ENCODE peak calls at places on chromosome 1, in four cellular contexts. One of them, this sample, is unnamed.

GRCh38 chr1:91689586-91690481 is 189.2 kb downstream of the CDC7 start:
- DNase-seq in AG10803: no peak
- DNase-seq in omental fat pad: no peak
- DNase-seq in tibial nerve: no peak
- DNase-seq in this sample: no peak

GRCh38 chr1:160078392-160079195 is 2.7 kb upstream of the KCNJ9 start:
- DNase-seq in AG10803: no peak
- DNase-seq in tibial nerve: no peak
- DNase-seq in omental fat pad: no peak
- DNase-seq in this sample: no peak

GRCh38 chr1:228344631-228345072 is 62.0 kb downstream of the TRIM11 start:
- DNase-seq in tibial nerve: no peak
- DNase-seq in omental fat pad: no peak
- DNase-seq in AG10803: no peak
- DNase-seq in this sample: peak

GRCh38 chr1:3355894-3356826 is 98.3 kb upstream of the ARHGEF16 start:
- DNase-seq in omental fat pad: no peak
- DNase-seq in AG10803: no peak
- DNase-seq in tibial nerve: no peak
- DNase-seq in this sample: no peak

GRCh38 chr1:23286401-23286800 is 57.7 kb downstream of the HNRNPR start:
- DNase-seq in tibial nerve: no peak
- DNase-seq in omental fat pad: no peak
- DNase-seq in AG10803: peak
- DNase-seq in this sample: no peak

GRCh38 chr1:8370928-8371327 is 53.0 kb downstream of the SLC45A1 start:
- DNase-seq in tibial nerve: no peak
- DNase-seq in omental fat pad: no peak
- DNase-seq in AG10803: peak
- DNase-seq in this sample: no peak

GRCh38 chr1:241641748-241642592 is 1.8 kb upstream of the CHML start:
- DNase-seq in AG10803: peak
- DNase-seq in tibial nerve: no peak
- DNase-seq in omental fat pad: no peak
- DNase-seq in this sample: no peak

GRCh38 chr1:9231648-9232332 is 2.8 kb upstream of the H6PD start:
- DNase-seq in omental fat pad: no peak
- DNase-seq in tibial nerve: no peak
- DNase-seq in AG10803: no peak
- DNase-seq in this sample: no peak

GRCh38 chr1:223792046-223792445 is 53.7 kb downstream of the TP53BP2 start:
- DNase-seq in omental fat pad: no peak
- DNase-seq in AG10803: peak
- DNase-seq in tibial nerve: no peak
- DNase-seq in this sample: no peak

GRCh38 chr1:202343652-202344349 is 2.1 kb upstream of the UBE2T start:
- DNase-seq in tibial nerve: no peak
- DNase-seq in AG10803: peak
- DNase-seq in omental fat pad: no peak
- DNase-seq in this sample: no peak

DNA sequence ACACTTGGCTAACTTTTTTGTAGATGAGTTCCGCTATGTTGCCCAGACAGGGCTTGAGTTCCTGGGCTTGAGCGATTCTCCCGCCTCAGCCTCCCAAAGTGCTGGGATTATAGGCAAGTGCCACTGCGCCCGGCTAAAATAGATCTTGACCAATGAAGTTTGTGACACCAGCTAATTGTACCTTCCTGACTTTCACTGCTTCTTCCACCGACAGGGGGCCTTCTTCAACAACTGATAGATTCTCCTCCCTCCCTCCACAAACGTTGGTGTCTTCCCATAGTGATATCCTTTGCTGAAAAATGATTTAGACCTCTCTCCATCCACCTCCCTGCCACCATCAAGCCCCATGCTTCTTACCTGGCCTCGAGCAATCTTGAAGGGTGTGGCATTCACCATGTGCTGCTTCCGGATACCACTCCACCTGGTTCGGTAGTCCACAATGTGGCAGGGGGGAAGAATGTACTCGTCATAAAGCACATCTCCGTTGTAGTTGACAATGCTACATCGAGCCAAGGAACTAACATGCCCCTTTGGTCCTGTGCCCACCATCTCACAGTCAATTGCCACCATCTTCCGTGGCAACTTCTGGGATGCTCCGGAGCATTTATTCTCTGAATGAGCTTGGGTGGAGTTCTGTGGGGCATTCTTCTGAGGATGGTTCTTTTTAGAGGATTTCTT is 1.6 kb upstream of the METTL25B start:
- DNase-seq in AG10803: peak
- DNase-seq in tibial nerve: no peak
- DNase-seq in omental fat pad: no peak
- DNase-seq in this sample: no peak
- TF ChIP-seq CTCF in AG10803: peak
- TF ChIP-seq CTCF in tibial nerve: peak
- TF ChIP-seq CTCF in omental fat pad: no peak
- TF ChIP-seq CTCF in this sample: peak

DNA sequence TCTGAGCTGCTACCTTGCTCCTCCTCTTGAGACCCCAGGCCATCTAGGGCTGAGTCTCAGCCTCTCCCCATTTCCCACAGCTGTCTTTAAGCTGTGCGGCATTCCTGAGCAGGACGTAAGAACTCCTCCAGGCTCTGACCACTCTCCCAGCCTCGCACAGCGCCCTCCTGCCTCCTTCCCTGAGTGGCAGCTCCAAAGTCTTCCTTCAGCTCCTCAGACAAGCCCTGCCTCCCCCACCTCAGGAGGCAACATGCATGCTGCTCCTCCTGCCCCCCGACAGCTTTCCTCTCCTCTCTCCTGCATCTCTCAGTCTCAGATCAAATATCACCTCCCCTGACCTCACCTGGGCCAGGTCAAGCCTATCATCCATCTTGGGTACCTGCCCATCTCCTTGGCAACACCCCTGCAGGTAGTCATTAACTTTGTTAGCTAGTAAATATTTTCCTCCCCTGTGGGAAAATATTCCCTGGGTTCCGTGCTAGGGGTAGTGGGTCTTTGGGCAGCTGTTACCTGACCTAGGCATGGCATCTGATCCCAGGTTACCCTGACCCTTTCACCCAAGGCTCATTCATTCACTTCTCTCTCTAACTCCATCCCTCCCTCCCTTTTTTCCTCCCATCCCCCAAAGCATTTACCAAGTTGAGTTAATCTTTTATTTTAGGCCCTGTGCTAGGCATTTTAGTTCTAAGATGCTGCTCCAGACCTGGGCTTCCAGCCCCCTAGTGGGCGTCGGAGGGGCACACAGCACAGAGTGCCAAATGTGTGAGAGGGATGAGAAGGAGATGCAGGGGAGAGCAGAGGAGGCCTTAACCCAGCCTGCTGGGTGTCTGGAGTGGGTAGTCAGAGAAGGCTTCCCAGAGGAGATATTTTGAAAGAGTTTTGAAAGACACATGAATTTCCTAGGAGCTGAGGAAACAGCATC is 419.9 kb downstream of the PTPRU start:
- DNase-seq in omental fat pad: no peak
- DNase-seq in AG10803: no peak
- DNase-seq in tibial nerve: no peak
- DNase-seq in this sample: peak
- TF ChIP-seq CTCF in omental fat pad: no peak
- TF ChIP-seq CTCF in AG10803: peak
- TF ChIP-seq CTCF in tibial nerve: no peak
- TF ChIP-seq CTCF in this sample: peak

GRCh38 chr1:156682166-156682890 is 5.1 kb upstream of the NES start:
- DNase-seq in AG10803: no peak
- DNase-seq in omental fat pad: no peak
- DNase-seq in tibial nerve: no peak
- DNase-seq in this sample: no peak

GRCh38 chr1:156681196-156681595 is 4.0 kb upstream of the NES start:
- DNase-seq in AG10803: no peak
- DNase-seq in omental fat pad: no peak
- DNase-seq in tibial nerve: no peak
- DNase-seq in this sample: no peak

GRCh38 chr1:156689035-156689959 is 12.1 kb upstream of the NES start:
- DNase-seq in AG10803: peak
- DNase-seq in tibial nerve: peak
- DNase-seq in omental fat pad: peak
- DNase-seq in this sample: peak

GRCh38 chr1:156680056-156680455 is 2.8 kb upstream of the NES start:
- DNase-seq in omental fat pad: no peak
- DNase-seq in AG10803: no peak
- DNase-seq in tibial nerve: no peak
- DNase-seq in this sample: no peak

DNA sequence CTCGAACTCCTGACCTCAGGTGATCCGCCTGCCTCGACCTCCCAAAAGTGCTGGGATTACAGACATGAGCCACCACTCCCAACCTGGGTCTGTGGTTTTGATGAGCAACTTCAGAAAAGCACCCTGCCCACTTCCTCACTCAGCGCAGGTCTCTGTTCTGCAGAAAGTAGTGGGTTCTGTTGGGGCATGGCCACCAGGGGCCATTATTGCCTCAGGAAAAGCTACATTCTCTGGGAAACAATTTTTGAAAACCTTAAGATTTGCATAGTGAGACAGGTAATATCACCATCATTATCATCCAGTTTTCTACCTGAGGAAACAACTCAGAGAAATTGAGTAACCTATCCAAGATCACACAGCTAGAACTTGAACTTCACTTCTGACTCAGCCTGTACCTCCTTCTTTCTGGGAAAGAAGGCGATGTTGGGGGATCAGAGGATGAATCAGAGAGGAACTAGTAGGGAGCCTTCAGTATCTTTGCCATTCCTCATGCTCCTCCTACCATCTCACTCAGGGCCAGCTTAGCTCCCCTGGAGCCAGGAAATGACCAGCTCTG is 7.1 kb upstream of the NES start:
- DNase-seq in AG10803: peak
- DNase-seq in tibial nerve: no peak
- DNase-seq in omental fat pad: no peak
- DNase-seq in this sample: no peak
- TF ChIP-seq CTCF in AG10803: no peak
- TF ChIP-seq CTCF in tibial nerve: no peak
- TF ChIP-seq CTCF in omental fat pad: no peak
- TF ChIP-seq CTCF in this sample: peak

GRCh38 chr1:155244368-155245162 is 10.7 kb downstream of the ENTREP3 start:
- DNase-seq in tibial nerve: peak
- DNase-seq in AG10803: peak
- DNase-seq in omental fat pad: peak
- DNase-seq in this sample: peak
- TF ChIP-seq CTCF in tibial nerve: peak
- TF ChIP-seq CTCF in AG10803: peak
- TF ChIP-seq CTCF in omental fat pad: peak
- TF ChIP-seq CTCF in this sample: peak

DNA sequence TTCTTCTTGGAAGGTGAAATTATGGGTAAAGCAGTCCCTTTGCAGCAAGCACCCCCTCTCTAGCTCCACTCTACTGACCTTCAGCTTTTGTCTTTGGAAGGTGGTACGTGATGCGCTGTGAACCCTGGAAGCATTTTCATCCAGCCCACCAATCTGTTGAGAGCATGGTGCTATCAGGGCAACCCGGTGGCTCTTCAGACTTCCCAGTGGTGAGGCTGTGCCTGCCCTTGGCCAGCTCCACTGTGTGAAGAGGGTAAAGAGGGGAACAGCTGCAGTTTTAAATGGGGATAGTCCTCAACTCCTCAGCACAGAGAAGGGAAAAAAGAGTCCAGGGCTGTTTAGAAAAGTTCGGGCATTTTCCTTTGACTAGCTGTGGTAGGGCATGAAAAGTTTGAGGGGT is 122.7 kb downstream of the PEX14 start:
- DNase-seq in omental fat pad: no peak
- DNase-seq in AG10803: no peak
- DNase-seq in tibial nerve: no peak
- DNase-seq in this sample: no peak
- TF ChIP-seq CTCF in omental fat pad: no peak
- TF ChIP-seq CTCF in AG10803: no peak
- TF ChIP-seq CTCF in tibial nerve: no peak
- TF ChIP-seq CTCF in this sample: no peak

GRCh38 chr1:220271706-220272046 is 577 bp downstream of the RAB3GAP2 start:
- DNase-seq in omental fat pad: no peak
- DNase-seq in AG10803: peak
- DNase-seq in tibial nerve: no peak
- DNase-seq in this sample: no peak

GRCh38 chr1:220275430-220275829 is 3.2 kb upstream of the RAB3GAP2 start:
- DNase-seq in omental fat pad: no peak
- DNase-seq in AG10803: no peak
- DNase-seq in tibial nerve: no peak
- DNase-seq in this sample: no peak

GRCh38 chr1:220272841-220273090 is 513 bp upstream of the RAB3GAP2 start:
- DNase-seq in tibial nerve: no peak
- DNase-seq in AG10803: no peak
- DNase-seq in omental fat pad: no peak
- DNase-seq in this sample: no peak

GRCh38 chr1:220274122-220274855 is 2.0 kb upstream of the RAB3GAP2 start:
- DNase-seq in tibial nerve: no peak
- DNase-seq in AG10803: peak
- DNase-seq in omental fat pad: no peak
- DNase-seq in this sample: no peak

GRCh38 chr1:220272047-220272840 is at the start of gene RAB3GAP2:
- DNase-seq in tibial nerve: peak
- DNase-seq in AG10803: peak
- DNase-seq in omental fat pad: peak
- DNase-seq in this sample: peak
- TF ChIP-seq CTCF in tibial nerve: no peak
- TF ChIP-seq CTCF in AG10803: peak
- TF ChIP-seq CTCF in omental fat pad: no peak
- TF ChIP-seq CTCF in this sample: no peak

GRCh38 chr1:78168306-78168705 is 122.5 kb downstream of the GIPC2 start:
- DNase-seq in tibial nerve: no peak
- DNase-seq in omental fat pad: no peak
- DNase-seq in AG10803: peak
- DNase-seq in this sample: no peak
- TF ChIP-seq CTCF in tibial nerve: no peak
- TF ChIP-seq CTCF in omental fat pad: no peak
- TF ChIP-seq CTCF in AG10803: no peak
- TF ChIP-seq CTCF in this sample: no peak

This sample was measured in type B pancreatic cell.